ENCODE peak calls at places on chromosomes 13 and 19, in eight cellular contexts. One of them, this sample, is unnamed.

GRCh38 chr13:83943530-83944279 is 61.4 kb upstream of the SLITRK1 start:
- DNase-seq in fibroblast of mammary gland: no peak
- DNase-seq in Peyer's patch: no peak
- DNase-seq in A673: peak
- DNase-seq in naive B cell: no peak
- DNase-seq in stimulated activated CD8-positive, alpha-beta memory T cell treated with anti-CD3 and anti-CD28 coated beads, Interleukin-4, amount 100 ng/mL, for 1 hour: no peak
- DNase-seq in IMR-90: no peak
- DNase-seq in cardiac muscle cell: peak
- DNase-seq in this sample: no peak

GRCh38 chr19:802888-803561 is 5.8 kb downstream of the PTBP1 start:
- DNase-seq in naive B cell: no peak
- DNase-seq in A673: peak
- DNase-seq in IMR-90: no peak
- DNase-seq in Peyer's patch: no peak
- DNase-seq in cardiac muscle cell: no peak
- DNase-seq in stimulated activated CD8-positive, alpha-beta memory T cell treated with anti-CD3 and anti-CD28 coated beads, Interleukin-4, amount 100 ng/mL, for 1 hour: no peak
- DNase-seq in fibroblast of mammary gland: no peak
- DNase-seq in this sample: no peak

GRCh38 chr19:47323872-47324271 is 8.1 kb upstream of the C5AR2 start:
- DNase-seq in fibroblast of mammary gland: no peak
- DNase-seq in Peyer's patch: no peak
- DNase-seq in cardiac muscle cell: no peak
- DNase-seq in IMR-90: no peak
- DNase-seq in naive B cell: no peak
- DNase-seq in stimulated activated CD8-positive, alpha-beta memory T cell treated with anti-CD3 and anti-CD28 coated beads, Interleukin-4, amount 100 ng/mL, for 1 hour: no peak
- DNase-seq in A673: no peak
- DNase-seq in this sample: no peak

GRCh38 chr19:35641515-35642151 is at the start of gene ETV2:
- DNase-seq in cardiac muscle cell: peak
- DNase-seq in naive B cell: peak
- DNase-seq in A673: peak
- DNase-seq in stimulated activated CD8-positive, alpha-beta memory T cell treated with anti-CD3 and anti-CD28 coated beads, Interleukin-4, amount 100 ng/mL, for 1 hour: no peak
- DNase-seq in fibroblast of mammary gland: peak
- DNase-seq in Peyer's patch: peak
- DNase-seq in IMR-90: peak
- DNase-seq in this sample: no peak

GRCh38 chr19:11849264-11849615 is 714 bp downstream of the ZNF439 start:
- DNase-seq in naive B cell: peak
- DNase-seq in cardiac muscle cell: no peak
- DNase-seq in Peyer's patch: peak
- DNase-seq in IMR-90: no peak
- DNase-seq in fibroblast of mammary gland: no peak
- DNase-seq in A673: no peak
- DNase-seq in stimulated activated CD8-positive, alpha-beta memory T cell treated with anti-CD3 and anti-CD28 coated beads, Interleukin-4, amount 100 ng/mL, for 1 hour: no peak
- DNase-seq in this sample: no peak

GRCh38 chr13:112929778-112930055 is 39.3 kb upstream of the MCF2L start:
- DNase-seq in A673: no peak
- DNase-seq in Peyer's patch: no peak
- DNase-seq in naive B cell: no peak
- DNase-seq in IMR-90: no peak
- DNase-seq in fibroblast of mammary gland: no peak
- DNase-seq in stimulated activated CD8-positive, alpha-beta memory T cell treated with anti-CD3 and anti-CD28 coated beads, Interleukin-4, amount 100 ng/mL, for 1 hour: no peak
- DNase-seq in cardiac muscle cell: no peak
- DNase-seq in this sample: no peak

GRCh38 chr13:79271616-79272015 is 134.4 kb downstream of the RBM26 start:
- DNase-seq in stimulated activated CD8-positive, alpha-beta memory T cell treated with anti-CD3 and anti-CD28 coated beads, Interleukin-4, amount 100 ng/mL, for 1 hour: no peak
- DNase-seq in cardiac muscle cell: no peak
- DNase-seq in Peyer's patch: no peak
- DNase-seq in IMR-90: no peak
- DNase-seq in naive B cell: no peak
- DNase-seq in fibroblast of mammary gland: no peak
- DNase-seq in A673: no peak
- DNase-seq in this sample: no peak

GRCh38 chr19:13689050-13689449 is 75.3 kb upstream of the MRI1 start:
- DNase-seq in stimulated activated CD8-positive, alpha-beta memory T cell treated with anti-CD3 and anti-CD28 coated beads, Interleukin-4, amount 100 ng/mL, for 1 hour: no peak
- DNase-seq in A673: peak
- DNase-seq in IMR-90: peak
- DNase-seq in fibroblast of mammary gland: peak
- DNase-seq in cardiac muscle cell: peak
- DNase-seq in naive B cell: no peak
- DNase-seq in Peyer's patch: no peak
- DNase-seq in this sample: peak

GRCh38 chr19:42282036-42282762 is 13.1 kb downstream of the CIC start:
- DNase-seq in A673: peak
- DNase-seq in fibroblast of mammary gland: peak
- DNase-seq in Peyer's patch: no peak
- DNase-seq in naive B cell: no peak
- DNase-seq in IMR-90: peak
- DNase-seq in cardiac muscle cell: no peak
- DNase-seq in stimulated activated CD8-positive, alpha-beta memory T cell treated with anti-CD3 and anti-CD28 coated beads, Interleukin-4, amount 100 ng/mL, for 1 hour: no peak
- DNase-seq in this sample: no peak

GRCh38 chr13:39353988-39354387 is 249.0 kb downstream of the LHFPL6 start:
- DNase-seq in Peyer's patch: no peak
- DNase-seq in IMR-90: peak
- DNase-seq in A673: no peak
- DNase-seq in fibroblast of mammary gland: peak
- DNase-seq in stimulated activated CD8-positive, alpha-beta memory T cell treated with anti-CD3 and anti-CD28 coated beads, Interleukin-4, amount 100 ng/mL, for 1 hour: no peak
- DNase-seq in cardiac muscle cell: peak
- DNase-seq in naive B cell: no peak
- DNase-seq in this sample: no peak

GRCh38 chr13:46288570-46289259 is 77.0 kb downstream of the LRRC63 start:
- DNase-seq in stimulated activated CD8-positive, alpha-beta memory T cell treated with anti-CD3 and anti-CD28 coated beads, Interleukin-4, amount 100 ng/mL, for 1 hour: no peak
- DNase-seq in IMR-90: peak
- DNase-seq in A673: peak
- DNase-seq in fibroblast of mammary gland: peak
- DNase-seq in cardiac muscle cell: peak
- DNase-seq in Peyer's patch: no peak
- DNase-seq in naive B cell: peak
- DNase-seq in this sample: peak

GRCh38 chr13:21347753-21348318 is 111.3 kb downstream of the ZDHHC20 start:
- DNase-seq in cardiac muscle cell: no peak
- DNase-seq in fibroblast of mammary gland: no peak
- DNase-seq in stimulated activated CD8-positive, alpha-beta memory T cell treated with anti-CD3 and anti-CD28 coated beads, Interleukin-4, amount 100 ng/mL, for 1 hour: no peak
- DNase-seq in Peyer's patch: no peak
- DNase-seq in A673: no peak
- DNase-seq in naive B cell: no peak
- DNase-seq in IMR-90: no peak
- DNase-seq in this sample: no peak

GRCh38 chr19:5790573-5791520 is at the start of gene DUS3L:
- DNase-seq in fibroblast of mammary gland: peak
- DNase-seq in IMR-90: peak
- DNase-seq in naive B cell: peak
- DNase-seq in cardiac muscle cell: peak
- DNase-seq in stimulated activated CD8-positive, alpha-beta memory T cell treated with anti-CD3 and anti-CD28 coated beads, Interleukin-4, amount 100 ng/mL, for 1 hour: peak
- DNase-seq in Peyer's patch: peak
- DNase-seq in A673: peak
- DNase-seq in this sample: peak

GRCh38 chr13:77737583-77738200 is 40.2 kb downstream of the SLAIN1 start:
- DNase-seq in stimulated activated CD8-positive, alpha-beta memory T cell treated with anti-CD3 and anti-CD28 coated beads, Interleukin-4, amount 100 ng/mL, for 1 hour: no peak
- DNase-seq in fibroblast of mammary gland: no peak
- DNase-seq in Peyer's patch: no peak
- DNase-seq in naive B cell: no peak
- DNase-seq in IMR-90: no peak
- DNase-seq in A673: no peak
- DNase-seq in cardiac muscle cell: no peak
- DNase-seq in this sample: no peak

GRCh38 chr13:106617561-106617960 is 49.6 kb upstream of the ARGLU1 start:
- DNase-seq in IMR-90: peak
- DNase-seq in stimulated activated CD8-positive, alpha-beta memory T cell treated with anti-CD3 and anti-CD28 coated beads, Interleukin-4, amount 100 ng/mL, for 1 hour: no peak
- DNase-seq in naive B cell: no peak
- DNase-seq in A673: peak
- DNase-seq in fibroblast of mammary gland: peak
- DNase-seq in cardiac muscle cell: peak
- DNase-seq in Peyer's patch: no peak
- DNase-seq in this sample: peak

GRCh38 chr13:54198911-54199310 is 1170.3 kb downstream of the OLFM4 start:
- DNase-seq in stimulated activated CD8-positive, alpha-beta memory T cell treated with anti-CD3 and anti-CD28 coated beads, Interleukin-4, amount 100 ng/mL, for 1 hour: no peak
- DNase-seq in cardiac muscle cell: no peak
- DNase-seq in naive B cell: no peak
- DNase-seq in A673: no peak
- DNase-seq in IMR-90: no peak
- DNase-seq in fibroblast of mammary gland: no peak
- DNase-seq in Peyer's patch: no peak
- DNase-seq in this sample: no peak

GRCh38 chr19:40718774-40719391 is 2.0 kb downstream of the ITPKC start:
- DNase-seq in fibroblast of mammary gland: peak
- DNase-seq in naive B cell: no peak
- DNase-seq in IMR-90: peak
- DNase-seq in stimulated activated CD8-positive, alpha-beta memory T cell treated with anti-CD3 and anti-CD28 coated beads, Interleukin-4, amount 100 ng/mL, for 1 hour: no peak
- DNase-seq in A673: no peak
- DNase-seq in cardiac muscle cell: peak
- DNase-seq in Peyer's patch: peak
- DNase-seq in this sample: peak

GRCh38 chr19:55670280-55671053 is 4.6 kb upstream of the EPN1 start:
- DNase-seq in Peyer's patch: no peak
- DNase-seq in IMR-90: peak
- DNase-seq in naive B cell: no peak
- DNase-seq in stimulated activated CD8-positive, alpha-beta memory T cell treated with anti-CD3 and anti-CD28 coated beads, Interleukin-4, amount 100 ng/mL, for 1 hour: no peak
- DNase-seq in fibroblast of mammary gland: no peak
- DNase-seq in A673: peak
- DNase-seq in cardiac muscle cell: peak
- DNase-seq in this sample: no peak

GRCh38 chr19:3154957-3155736 is 19.3 kb downstream of the GNA15 start:
- DNase-seq in naive B cell: peak
- DNase-seq in cardiac muscle cell: peak
- DNase-seq in Peyer's patch: peak
- DNase-seq in A673: peak
- DNase-seq in IMR-90: peak
- DNase-seq in fibroblast of mammary gland: peak
- DNase-seq in stimulated activated CD8-positive, alpha-beta memory T cell treated with anti-CD3 and anti-CD28 coated beads, Interleukin-4, amount 100 ng/mL, for 1 hour: no peak
- DNase-seq in this sample: peak

GRCh38 chr13:30422056-30422914 is at the start of gene UBE2L5:
- DNase-seq in stimulated activated CD8-positive, alpha-beta memory T cell treated with anti-CD3 and anti-CD28 coated beads, Interleukin-4, amount 100 ng/mL, for 1 hour: no peak
- DNase-seq in fibroblast of mammary gland: peak
- DNase-seq in cardiac muscle cell: peak
- DNase-seq in A673: peak
- DNase-seq in naive B cell: peak
- DNase-seq in Peyer's patch: peak
- DNase-seq in IMR-90: peak
- DNase-seq in this sample: peak

GRCh38 chr13:29969286-29969685 is 118.9 kb upstream of the UBL3 start:
- DNase-seq in IMR-90: peak
- DNase-seq in A673: no peak
- DNase-seq in cardiac muscle cell: peak
- DNase-seq in Peyer's patch: no peak
- DNase-seq in fibroblast of mammary gland: peak
- DNase-seq in naive B cell: no peak
- DNase-seq in stimulated activated CD8-positive, alpha-beta memory T cell treated with anti-CD3 and anti-CD28 coated beads, Interleukin-4, amount 100 ng/mL, for 1 hour: no peak
- DNase-seq in this sample: peak

GRCh38 chr13:28585557-28585956 is 73.4 kb upstream of the POMP start:
- DNase-seq in cardiac muscle cell: no peak
- DNase-seq in fibroblast of mammary gland: no peak
- DNase-seq in Peyer's patch: no peak
- DNase-seq in stimulated activated CD8-positive, alpha-beta memory T cell treated with anti-CD3 and anti-CD28 coated beads, Interleukin-4, amount 100 ng/mL, for 1 hour: no peak
- DNase-seq in A673: no peak
- DNase-seq in IMR-90: no peak
- DNase-seq in naive B cell: no peak
- DNase-seq in this sample: no peak

GRCh38 chr13:28129911-28130693 is 8.2 kb upstream of the PAN3 start:
- DNase-seq in Peyer's patch: no peak
- DNase-seq in naive B cell: no peak
- DNase-seq in stimulated activated CD8-positive, alpha-beta memory T cell treated with anti-CD3 and anti-CD28 coated beads, Interleukin-4, amount 100 ng/mL, for 1 hour: no peak
- DNase-seq in fibroblast of mammary gland: peak
- DNase-seq in IMR-90: peak
- DNase-seq in cardiac muscle cell: peak
- DNase-seq in A673: no peak
- DNase-seq in this sample: no peak

GRCh38 chr13:75934889-75935288 is 298.8 kb downstream of the LMO7 start:
- DNase-seq in fibroblast of mammary gland: peak
- DNase-seq in A673: no peak
- DNase-seq in naive B cell: no peak
- DNase-seq in cardiac muscle cell: no peak
- DNase-seq in IMR-90: peak
- DNase-seq in Peyer's patch: no peak
- DNase-seq in stimulated activated CD8-positive, alpha-beta memory T cell treated with anti-CD3 and anti-CD28 coated beads, Interleukin-4, amount 100 ng/mL, for 1 hour: no peak
- DNase-seq in this sample: peak

GRCh38 chr13:99991013-99991805 is 9.6 kb downstream of the ZIC2 start:
- DNase-seq in A673: peak
- DNase-seq in fibroblast of mammary gland: no peak
- DNase-seq in naive B cell: no peak
- DNase-seq in cardiac muscle cell: no peak
- DNase-seq in stimulated activated CD8-positive, alpha-beta memory T cell treated with anti-CD3 and anti-CD28 coated beads, Interleukin-4, amount 100 ng/mL, for 1 hour: no peak
- DNase-seq in IMR-90: no peak
- DNase-seq in Peyer's patch: no peak
- DNase-seq in this sample: no peak

GRCh38 chr19:6066661-6067646 is 43.3 kb downstream of the RFX2 start:
- DNase-seq in naive B cell: no peak
- DNase-seq in stimulated activated CD8-positive, alpha-beta memory T cell treated with anti-CD3 and anti-CD28 coated beads, Interleukin-4, amount 100 ng/mL, for 1 hour: no peak
- DNase-seq in IMR-90: peak
- DNase-seq in A673: peak
- DNase-seq in Peyer's patch: peak
- DNase-seq in cardiac muscle cell: peak
- DNase-seq in fibroblast of mammary gland: peak
- DNase-seq in this sample: peak

GRCh38 chr13:45231722-45232121 is 30.9 kb upstream of the KCTD4 start:
- DNase-seq in fibroblast of mammary gland: peak
- DNase-seq in A673: no peak
- DNase-seq in cardiac muscle cell: peak
- DNase-seq in naive B cell: no peak
- DNase-seq in stimulated activated CD8-positive, alpha-beta memory T cell treated with anti-CD3 and anti-CD28 coated beads, Interleukin-4, amount 100 ng/mL, for 1 hour: no peak
- DNase-seq in IMR-90: peak
- DNase-seq in Peyer's patch: no peak
- DNase-seq in this sample: peak